ENCODE peak calls at places on chromosomes 16 and 17, in six cellular contexts. C is mucosa of descending colon, H is hepatocyte, Y is B cell, U is bronchial epithelial cell, M is tibial nerve. R is an unnamed sample.
A peak's percentile ranks its signal among the peaks of the same experiment; 100 is the strongest.

GRCh38 chr16:4391635-4392381 is 20.2 kb downstream of the VASN start:
- DNase-seq in C (no peak), H (no peak), Y (no peak), U (no peak), M (no peak), R (no peak)

GRCh38 chr16:86030116-86030515 is 131.2 kb downstream of the IRF8 start:
- DNase-seq in C (no peak), H (no peak), Y (no peak), U (no peak), M (no peak), R (no peak)

GRCh38 chr17:58577696-58578095 is 63.3 kb upstream of the MTMR4 start:
- DNase-seq in C (peak; percentile 27), H (peak; percentile 53), Y (peak; percentile 18), U (peak; percentile 49), M (peak; percentile 60), R (peak; percentile 45)

GRCh38 chr16:7581175-7581574 is 248.5 kb downstream of the RBFOX1 start:
- DNase-seq in C (no peak), H (no peak), Y (no peak), U (no peak), M (no peak), R (no peak)

GRCh38 chr17:33572615-33573014 is 279.5 kb upstream of the ASIC2 start:
- DNase-seq in C (no peak), H (peak; percentile 62), Y (no peak), U (peak; percentile 7), M (no peak), R (no peak)

GRCh38 chr16:9077001-9077809 is 14.2 kb upstream of the HAPSTR1 start:
- DNase-seq in C (no peak), H (no peak), Y (no peak), U (peak; percentile 87), M (no peak), R (no peak)

GRCh38 chr16:15487336-15488284 is 53.2 kb downstream of the BMERB1 start:
- DNase-seq in C (no peak), H (no peak), Y (no peak), U (no peak), M (no peak), R (no peak)

GRCh38 chr17:41659813-41660212 is 28.9 kb upstream of the EIF1 start:
- DNase-seq in C (no peak), H (no peak), Y (peak; percentile 3), U (peak; percentile 45), M (no peak), R (no peak)

GRCh38 chr16:67025151-67025550 is 3.8 kb upstream of the CBFB start:
- DNase-seq in C (no peak), H (no peak), Y (no peak), U (no peak), M (no peak), R (peak; percentile 18)

GRCh38 chr16:23131841-23132576 is 17.2 kb downstream of the USP31 start:
- DNase-seq in C (no peak), H (no peak), Y (no peak), U (no peak), M (no peak), R (no peak)

GRCh38 chr17:29019475-29020181 is 13.8 kb upstream of the SEZ6 start:
- DNase-seq in C (no peak), H (peak; percentile 17), Y (no peak), U (no peak), M (no peak), R (no peak)

GRCh38 chr16:78425957-78426590 is 326.6 kb downstream of the WWOX start:
- DNase-seq in C (no peak), H (no peak), Y (no peak), U (no peak), M (no peak), R (no peak)

GRCh38 chr16:31108035-31108793 is at the start of gene BCKDK:
- DNase-seq in C (peak; percentile 85), H (peak; percentile 83), Y (peak; percentile 89), U (no peak), M (peak; percentile 48), R (peak; percentile 85)

GRCh38 chr16:28910046-28911031 is 14.7 kb downstream of the RABEP2 start:
- DNase-seq in C (peak; percentile 76), H (no peak), Y (peak; percentile 64), U (peak; percentile 47), M (no peak), R (no peak)

GRCh38 chr16:82509636-82510035 is 117.1 kb upstream of the CDH13 start:
- DNase-seq in C (no peak), H (no peak), Y (no peak), U (no peak), M (no peak), R (no peak)

GRCh38 chr16:9186061-9186460 is 94.6 kb downstream of the HAPSTR1 start:
- DNase-seq in C (no peak), H (no peak), Y (no peak), U (no peak), M (no peak), R (no peak)

GRCh38 chr17:11814655-11815262 is 182.5 kb downstream of the ZNF18 start:
- DNase-seq in C (no peak), H (no peak), Y (no peak), U (no peak), M (no peak), R (no peak)

GRCh38 chr17:11816409-11816808 is 180.9 kb downstream of the ZNF18 start:
- DNase-seq in C (no peak), H (no peak), Y (no peak), U (no peak), M (no peak), R (no peak)

GRCh38 chr17:11807606-11808005 is 189.7 kb downstream of the ZNF18 start:
- DNase-seq in C (no peak), H (no peak), Y (no peak), U (no peak), M (no peak), R (no peak)

DNA sequence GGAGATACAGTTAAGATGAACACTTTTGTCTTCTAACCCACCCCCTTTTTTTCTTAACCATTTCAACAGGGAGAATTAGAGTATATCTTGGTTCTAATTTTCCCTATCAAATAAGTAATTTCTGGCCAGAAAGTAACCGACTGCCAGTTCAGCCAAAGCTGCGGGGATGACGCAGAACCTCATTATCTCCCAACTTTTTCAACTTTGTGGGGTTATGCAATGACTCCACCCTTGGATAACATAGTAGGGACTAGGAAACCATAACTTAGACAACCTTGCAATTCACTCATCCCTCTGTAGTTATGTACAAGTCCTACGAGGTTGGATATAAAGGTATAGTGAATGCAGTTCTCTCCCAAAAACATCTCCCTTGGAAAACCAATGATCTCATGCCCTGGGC is 184.0 kb downstream of the ZNF18 start:
- DNase-seq in C (no peak), H (no peak), Y (no peak), U (no peak), M (no peak), R (no peak)
- TF ChIP-seq CTCF in C (no peak), H (no peak), Y (no peak), U (no peak), M (no peak), R (no peak)

GRCh38 chr17:44978807-44979206 is 10.7 kb upstream of the C1QL1 start:
- DNase-seq in C (no peak), H (no peak), Y (no peak), U (no peak), M (no peak), R (no peak)

GRCh38 chr17:44976198-44976597 is 8.1 kb upstream of the C1QL1 start:
- DNase-seq in C (no peak), H (no peak), Y (no peak), U (no peak), M (no peak), R (no peak)

GRCh38 chr17:44977740-44978584 is 9.9 kb upstream of the C1QL1 start:
- DNase-seq in C (no peak), H (no peak), Y (no peak), U (no peak), M (no peak), R (no peak)

GRCh38 chr17:44979426-44980273 is 11.5 kb upstream of the C1QL1 start:
- DNase-seq in C (peak; percentile 55), H (peak; percentile 63), Y (no peak), U (peak; percentile 26), M (no peak), R (no peak)

DNA sequence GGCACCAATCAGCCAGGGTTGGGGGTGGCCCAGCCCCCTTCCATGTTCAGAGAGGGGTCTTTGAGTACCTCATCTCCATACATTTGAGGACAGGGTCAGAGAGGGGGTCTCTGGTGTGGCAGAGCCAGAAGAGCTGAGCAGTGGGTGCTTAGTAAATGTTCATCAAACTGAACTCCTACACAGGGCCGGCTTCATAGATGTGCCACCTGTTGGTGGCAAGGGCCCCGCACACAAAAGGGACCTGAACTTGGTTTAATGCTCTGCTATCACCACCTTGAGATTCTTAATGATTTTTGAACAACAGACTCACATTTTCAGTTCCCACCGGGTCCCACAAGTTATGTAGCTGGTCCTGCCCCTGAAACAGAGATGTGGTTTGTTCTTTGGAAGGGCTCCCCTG is 9.0 kb upstream of the C1QL1 start:
- DNase-seq in C (no peak), H (no peak), Y (no peak), U (no peak), M (no peak), R (no peak)
- TF ChIP-seq CTCF in C (no peak), H (no peak), Y (no peak), U (no peak), M (no peak), R (no peak)

GRCh38 chr17:1647802-1648581 is 1.7 kb downstream of the RILP start:
- DNase-seq in C (no peak), H (no peak), Y (no peak), U (peak; percentile 12), M (peak; percentile 36), R (no peak)
- TF ChIP-seq CTCF in C (no peak), H (no peak), Y (no peak), U (no peak), M (no peak), R (no peak)

DNA sequence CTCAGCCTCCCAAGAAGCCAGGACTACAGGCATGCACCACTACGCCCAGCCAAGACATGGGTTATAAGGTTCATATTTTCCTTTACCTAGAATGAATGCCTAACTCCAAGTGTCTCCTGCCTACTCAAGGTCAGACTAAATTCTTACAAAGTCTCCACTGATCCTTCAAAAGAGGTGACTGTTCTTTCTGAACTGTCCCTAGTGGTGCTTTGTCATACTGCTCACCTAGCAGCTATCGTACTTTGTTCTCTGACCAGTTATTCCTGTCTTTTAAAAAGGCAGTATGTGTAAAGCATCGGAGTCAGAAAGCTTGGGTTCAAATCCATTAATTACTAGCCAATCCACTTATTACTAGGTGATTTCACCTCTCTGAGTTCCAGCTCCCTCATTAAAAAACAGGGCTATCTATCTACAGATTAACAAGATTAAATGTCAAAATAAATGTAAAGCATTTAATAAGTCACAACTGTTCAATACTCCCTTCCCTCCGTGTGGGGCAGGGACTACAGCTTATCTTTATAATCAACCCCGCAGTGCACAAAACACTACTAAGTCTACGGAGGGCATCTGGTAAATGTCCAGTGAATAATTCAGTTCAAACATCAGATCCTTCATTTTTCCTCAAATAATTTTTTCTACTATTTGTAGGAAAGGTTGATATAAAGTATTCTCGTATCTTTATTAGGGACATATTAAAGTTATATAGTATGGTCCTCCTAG is 20.0 kb upstream of the ITGA2B start:
- DNase-seq in C (no peak), H (no peak), Y (no peak), U (no peak), M (no peak), R (no peak)
- TF ChIP-seq CTCF in C (no peak), H (no peak), Y (no peak), U (no peak), M (no peak), R (no peak)

R was measured in right lobe of liver.